ENCODE peak calls at places on chromosomes 4 and X, in nine cellular contexts. G, L, P, V, K, X, Y, N and T are unnamed samples.

GRCh38 chrX:40316502-40316901 is 218.7 kb upstream of the BCOR start:
- DNase-seq in Y (no peak), G (no peak), P (no peak), L (no peak), V (no peak), K (no peak), X (no peak), N (no peak), T (no peak)

GRCh38 chrX:13304052-13304451 is 15.8 kb downstream of the ATXN3L start:
- DNase-seq in K (no peak), Y (no peak), V (no peak), G (no peak), X (no peak), P (no peak), L (no peak), N (no peak), T (no peak)

GRCh38 chr4:23374280-23374679 is 515.6 kb downstream of the PPARGC1A start:
- DNase-seq in P (no peak), V (no peak), L (no peak), G (no peak), K (no peak), N (no peak), X (no peak), Y (no peak), T (no peak)

GRCh38 chrX:11757397-11757728 is 674 bp upstream of the MSL3 start:
- DNase-seq in P (no peak), V (no peak), N (no peak), G (no peak), L (no peak), X (no peak), Y (no peak), K (no peak), T (no peak)

GRCh38 chr4:162131256-162131655 is 32.5 kb downstream of the FSTL5 start:
- DNase-seq in Y (no peak), K (no peak), V (no peak), L (no peak), N (no peak), G (no peak), P (no peak), X (no peak), T (no peak)

GRCh38 chr4:56742080-56742871 is 61.2 kb upstream of the HOPX start:
- DNase-seq in X (no peak), Y (no peak), P (no peak), V (peak), G (no peak), N (no peak), L (no peak), K (no peak), T (peak)

GRCh38 chrX:53813663-53814440 is 127.3 kb upstream of the HUWE1 start:
- DNase-seq in P (no peak), N (no peak), V (no peak), K (no peak), X (no peak), L (no peak), Y (no peak), G (no peak), T (no peak)

GRCh38 chr4:66169341-66169740 is 499.1 kb upstream of the EPHA5 start:
- DNase-seq in K (no peak), Y (no peak), P (no peak), L (no peak), G (no peak), X (no peak), N (no peak), V (peak), T (no peak)

GRCh38 chr4:176671532-176671931 is 121.2 kb downstream of the VEGFC start:
- DNase-seq in L (no peak), V (no peak), Y (no peak), N (no peak), X (no peak), K (peak), G (peak), P (no peak), T (no peak)

GRCh38 chr4:95059630-95060029 is 301.9 kb downstream of the BMPR1B start:
- DNase-seq in X (no peak), K (no peak), V (no peak), N (no peak), P (no peak), G (peak), Y (no peak), L (no peak), T (no peak)

GRCh38 chr4:174485025-174485424 is 37.3 kb downstream of the HPGD start:
- DNase-seq in V (no peak), Y (no peak), N (no peak), P (no peak), K (no peak), L (no peak), X (no peak), G (no peak), T (no peak)

GRCh38 chr4:176054942-176055341 is 10.7 kb upstream of the WDR17 start:
- DNase-seq in K (no peak), G (no peak), N (no peak), V (no peak), L (no peak), P (no peak), X (no peak), Y (no peak), T (no peak)

GRCh38 chrX:42149786-42150185 is 226.4 kb upstream of the CASK start:
- DNase-seq in G (peak), N (no peak), K (no peak), Y (no peak), L (no peak), X (no peak), P (no peak), V (peak), T (peak)

GRCh38 chr4:103050736-103051436 is 25.7 kb downstream of the SLC9B2 start:
- DNase-seq in K (no peak), G (no peak), L (no peak), N (no peak), Y (no peak), X (no peak), V (no peak), P (no peak), T (peak)

GRCh38 chrX:108071578-108071977 is 19.8 kb downstream of the PSMD10 start:
- DNase-seq in X (no peak), Y (no peak), V (no peak), P (no peak), N (no peak), L (no peak), K (no peak), G (no peak), T (no peak)

GRCh38 chr4:121749225-121749624 is 15.7 kb downstream of the SMIM43 start:
- DNase-seq in P (no peak), Y (peak), K (no peak), N (no peak), L (no peak), V (no peak), G (no peak), X (no peak), T (no peak)

GRCh38 chr4:110033994-110034393 is 121.3 kb downstream of the EGF start:
- DNase-seq in N (no peak), V (no peak), P (peak), K (no peak), Y (no peak), G (no peak), L (no peak), X (no peak), T (no peak)

GRCh38 chrX:135295238-135295943 is 13.9 kb upstream of the ETDC start:
- DNase-seq in L (no peak), X (peak), P (peak), N (no peak), G (peak), K (peak), Y (peak), V (peak), T (no peak)

GRCh38 chr4:83010111-83010521 is 507 bp downstream of the LIN54 start:
- DNase-seq in G (peak), L (no peak), Y (no peak), V (peak), P (no peak), N (no peak), X (no peak), K (no peak), T (peak)

GRCh38 chr4:2712261-2712842 is 43.8 kb downstream of the TNIP2 start:
- DNase-seq in G (peak), N (peak), X (no peak), L (peak), Y (no peak), V (peak), P (no peak), K (no peak), T (no peak)

GRCh38 chr4:185657699-185658098 is 122.4 kb upstream of the PDLIM3 start:
- DNase-seq in V (no peak), Y (no peak), P (no peak), K (no peak), L (no peak), G (no peak), X (no peak), N (no peak), T (no peak)

GRCh38 chr4:189845145-189845846 is 95.4 kb upstream of the FRG1 start:
- DNase-seq in X (no peak), Y (no peak), V (peak), K (no peak), N (no peak), P (no peak), L (no peak), G (no peak), T (no peak)

GRCh38 chr4:3527914-3528876 is 4.0 kb downstream of the LRPAP1 start:
- DNase-seq in P (no peak), V (no peak), N (peak), X (no peak), G (no peak), K (no peak), L (no peak), Y (no peak), T (peak)

GRCh38 chr4:4613641-4614286 is 71.9 kb upstream of the STX18 start:
- DNase-seq in L (no peak), K (no peak), V (no peak), N (no peak), X (no peak), Y (no peak), P (no peak), G (no peak), T (peak)

GRCh38 chr4:88219099-88219498 is 60.7 kb upstream of the ABCG2 start:
- DNase-seq in V (peak), L (peak), X (no peak), G (peak), Y (no peak), P (no peak), N (no peak), K (no peak), T (peak)

GRCh38 chr4:107586321-107586720 is 133.7 kb downstream of the PAPSS1 start:
- DNase-seq in N (no peak), P (no peak), K (no peak), L (no peak), Y (no peak), V (no peak), X (no peak), G (no peak), T (no peak)

GRCh38 chrX:136468391-136469103 is 19.2 kb upstream of the BRS3 start:
- DNase-seq in X (no peak), G (no peak), V (no peak), N (no peak), Y (no peak), K (no peak), L (no peak), P (no peak), T (no peak)

GRCh38 chr4:87054900-87055299 is 120.1 kb downstream of the AFF1 start:
- DNase-seq in K (no peak), P (no peak), N (no peak), V (no peak), L (no peak), X (no peak), Y (no peak), G (no peak), T (no peak)

GRCh38 chrX:153766098-153766817 is 2.2 kb downstream of the PLXNB3 start:
- DNase-seq in X (peak), K (peak), N (peak), L (no peak), Y (no peak), G (peak), V (peak), P (no peak), T (peak)

GRCh38 chr4:83334425-83335241 is at the start of gene HPSE:
- DNase-seq in N (peak), L (peak), Y (peak), P (peak), K (peak), V (peak), G (peak), X (peak), T (peak)

GRCh38 chr4:183118141-183118540 is 19.1 kb downstream of the WWC2 start:
- DNase-seq in K (no peak), V (no peak), L (no peak), Y (no peak), P (no peak), X (no peak), N (no peak), G (no peak), T (no peak)

GRCh38 chrX:6849711-6850415 is 297.6 kb upstream of the STS start:
- DNase-seq in N (no peak), V (peak), L (no peak), P (no peak), X (no peak), Y (no peak), K (no peak), G (no peak), T (no peak)

GRCh38 chr4:169399976-169400767 is 129.4 kb upstream of the SH3RF1 start:
- DNase-seq in X (no peak), L (no peak), P (no peak), N (no peak), Y (no peak), K (no peak), G (no peak), V (no peak), T (no peak)

GRCh38 chr4:3436798-3437581 is 4.8 kb upstream of the HGFAC start:
- DNase-seq in X (no peak), V (peak), N (no peak), K (no peak), G (peak), P (peak), Y (no peak), L (peak), T (peak)

GRCh38 chr4:5780831-5781480 is 70.0 kb downstream of the EVC start:
- DNase-seq in L (no peak), N (peak), G (no peak), P (no peak), Y (no peak), K (no peak), X (peak), V (peak), T (peak)

GRCh38 chrX:150635952-150636351 is 57.2 kb upstream of the MTMR1 start:
- DNase-seq in K (no peak), G (peak), L (no peak), X (no peak), V (peak), P (no peak), N (no peak), Y (no peak), T (peak)

GRCh38 chrX:8743126-8743732 is 11.3 kb upstream of the ANOS1 start:
- DNase-seq in X (peak), V (peak), P (peak), Y (no peak), G (peak), N (no peak), K (no peak), L (no peak), T (no peak)

GRCh38 chr4:836781-837301 is 10.9 kb upstream of the CPLX1 start:
- DNase-seq in X (no peak), L (no peak), K (no peak), N (no peak), V (no peak), P (no peak), Y (no peak), G (no peak), T (peak)

DNA sequence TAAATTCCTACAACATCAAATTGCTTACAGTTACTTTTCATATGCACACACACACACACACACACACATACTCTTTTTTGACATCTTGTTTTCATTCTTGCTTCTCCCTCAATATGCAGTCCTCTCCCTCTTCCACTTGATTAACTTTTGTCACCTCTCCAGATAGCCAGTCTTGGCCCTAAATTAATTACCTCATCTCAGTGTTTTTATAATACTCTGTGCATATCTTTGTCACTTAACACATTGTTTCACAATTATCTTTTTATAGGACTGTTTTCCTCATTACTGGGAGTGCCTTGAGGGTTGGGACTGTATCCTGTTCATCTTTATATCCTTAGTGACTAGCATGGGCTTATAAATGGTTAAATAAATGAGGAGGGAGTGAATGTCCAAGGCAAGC is 33.1 kb downstream of the SYNPO2 start:
- DNase-seq in P (no peak), V (no peak), K (no peak), L (no peak), X (no peak), G (no peak), N (no peak), Y (no peak), T (no peak)
- H3K27ac ChIP-seq in P (no peak), V (no peak), K (peak), L (no peak), X (peak), G (no peak), N (peak), Y (no peak), T (no peak)

DNA sequence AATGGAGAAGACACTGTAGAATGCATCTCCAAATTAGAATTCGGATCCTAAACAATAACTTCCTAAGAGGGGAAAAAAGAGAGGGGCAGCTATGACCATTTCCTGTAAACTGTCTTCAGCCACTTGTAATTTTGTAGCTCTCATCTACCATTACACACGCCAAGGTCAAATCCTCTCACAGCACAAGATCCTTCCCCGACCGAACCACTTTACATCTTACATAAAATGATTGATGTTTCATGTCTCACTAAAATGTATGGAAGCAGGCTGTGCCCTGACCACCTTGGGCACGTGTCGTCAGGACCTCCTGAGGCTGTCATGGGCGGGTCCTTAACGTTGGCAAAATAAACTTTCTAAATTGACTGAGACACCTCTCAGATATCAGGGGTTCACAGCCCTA is 24.1 kb upstream of the PBDC1 start:
- DNase-seq in P (peak), L (no peak), N (peak), K (peak), G (peak), X (peak), Y (no peak), V (peak), T (peak)
- H3K4me3 ChIP-seq in P (peak), L (no peak), N (no peak), K (no peak), G (no peak), X (peak), Y (peak), V (peak), T (peak)

GRCh38 chrX:46582964-46583363 is 9.4 kb downstream of the CHST7 start:
- DNase-seq in V (peak), L (no peak), Y (no peak), X (no peak), N (no peak), P (no peak), K (no peak), G (peak), T (no peak)

GRCh38 chrX:46588263-46588662 is 14.7 kb downstream of the CHST7 start:
- DNase-seq in L (no peak), G (peak), P (peak), N (peak), K (peak), X (peak), V (peak), Y (no peak), T (no peak)

GRCh38 chrX:46587753-46588171 is 14.2 kb downstream of the CHST7 start:
- DNase-seq in L (no peak), N (no peak), K (no peak), V (peak), Y (no peak), P (no peak), X (peak), G (peak), T (no peak)

GRCh38 chrX:46589977-46590723 is 16.6 kb downstream of the CHST7 start:
- DNase-seq in K (no peak), Y (no peak), L (no peak), V (no peak), X (no peak), N (no peak), G (peak), P (no peak), T (no peak)

DNA sequence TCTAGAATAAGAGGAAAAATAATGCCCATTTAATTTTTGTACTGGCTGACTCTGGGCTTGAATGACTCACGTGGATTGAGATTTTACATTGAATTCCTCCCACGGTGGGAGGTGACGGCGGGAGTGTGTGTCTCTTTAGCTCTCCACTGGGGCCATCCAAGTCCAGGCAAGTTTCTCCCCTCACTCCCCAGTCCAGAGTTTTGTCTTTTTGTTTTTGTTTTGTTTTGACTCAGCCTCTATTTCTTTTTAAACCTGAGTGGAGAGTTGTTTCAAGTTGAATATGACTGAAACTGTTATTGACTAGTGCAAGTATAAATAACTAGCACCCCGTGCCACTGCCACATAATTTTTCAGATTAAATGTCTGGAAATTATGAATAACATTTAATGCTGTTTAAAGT is 13.6 kb downstream of the CHST7 start:
- DNase-seq in Y (no peak), G (no peak), P (no peak), L (no peak), X (no peak), V (peak), N (no peak), K (peak), T (no peak)
- H3K27ac ChIP-seq in Y (no peak), G (peak), P (no peak), L (peak), X (peak), V (peak), N (no peak), K (peak), T (peak)

GRCh38 chr4:11426716-11427115 is 2.0 kb downstream of the HS3ST1 start:
- DNase-seq in G (peak), K (no peak), X (no peak), P (no peak), Y (no peak), L (no peak), N (no peak), V (peak), T (peak)

GRCh38 chr4:11428701-11429571 is at the start of gene HS3ST1:
- DNase-seq in G (peak), P (peak), V (peak), K (peak), N (peak), L (peak), Y (peak), X (peak), T (peak)

GRCh38 chr4:11426003-11426402 is 2.7 kb downstream of the HS3ST1 start:
- DNase-seq in V (no peak), N (no peak), X (no peak), P (no peak), Y (no peak), G (no peak), L (no peak), K (no peak), T (no peak)

GRCh38 chr4:11428161-11428700 is 463 bp downstream of the HS3ST1 start:
- DNase-seq in K (no peak), V (peak), L (no peak), G (peak), P (no peak), N (no peak), X (no peak), Y (no peak), T (peak)

GRCh38 chr4:11427201-11427996 is 1.3 kb downstream of the HS3ST1 start:
- DNase-seq in P (no peak), X (no peak), G (peak), Y (no peak), L (no peak), K (no peak), N (no peak), V (peak), T (peak)
- H3K4me3 ChIP-seq in P (peak), X (peak), G (no peak), Y (peak), L (peak), K (peak), N (peak), V (peak), T (no peak)

DNA sequence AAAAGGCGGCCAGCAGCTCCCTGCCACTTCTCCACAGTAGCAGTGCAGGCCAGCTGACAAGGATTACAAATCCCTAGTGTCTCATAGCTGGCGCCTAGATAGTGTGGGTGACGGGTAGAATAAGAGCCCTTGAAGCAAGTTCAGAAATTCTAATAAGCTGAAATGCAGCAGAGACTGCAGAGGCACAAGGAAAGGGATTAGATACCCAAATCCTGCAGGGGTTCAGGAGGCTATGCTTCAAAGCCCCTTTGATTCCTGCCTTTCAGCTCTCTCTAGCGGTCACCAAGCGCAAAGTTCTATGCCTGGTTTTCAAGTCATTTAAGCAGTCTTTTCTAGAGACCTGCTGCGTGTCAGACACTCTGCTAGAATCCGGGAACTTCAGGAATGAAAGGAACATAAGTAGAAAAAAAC is 79.2 kb downstream of the RLIM start:
- DNase-seq in Y (no peak), N (no peak), L (peak), X (no peak), K (no peak), V (peak), P (peak), G (peak), T (no peak)
- H3K27ac ChIP-seq in Y (no peak), N (peak), L (no peak), X (peak), K (peak), V (peak), P (peak), G (peak), T (peak)